ENCODE peak calls at places on chromosome X, in five cellular contexts. One of them, this sample, is unnamed.

GRCh38 chrX:48940404-48940955 is 16.9 kb downstream of the OTUD5 start:
- DNase-seq in NCI-H460: no peak
- DNase-seq in AG09319: no peak
- DNase-seq in AG08395: no peak
- DNase-seq in GM18507: no peak
- DNase-seq in this sample: no peak

GRCh38 chrX:1661048-1661921 is 46.4 kb downstream of the ASMT start:
- DNase-seq in NCI-H460: peak
- DNase-seq in AG08395: no peak
- DNase-seq in GM18507: no peak
- DNase-seq in AG09319: no peak
- DNase-seq in this sample: peak

GRCh38 chrX:140480765-140481164 is 24.1 kb downstream of the SOX3 start:
- DNase-seq in GM18507: no peak
- DNase-seq in NCI-H460: no peak
- DNase-seq in AG08395: no peak
- DNase-seq in AG09319: no peak
- DNase-seq in this sample: no peak

GRCh38 chrX:116342903-116343302 is 93.5 kb upstream of the SLC6A14 start:
- DNase-seq in AG09319: no peak
- DNase-seq in AG08395: no peak
- DNase-seq in NCI-H460: no peak
- DNase-seq in GM18507: no peak
- DNase-seq in this sample: no peak

GRCh38 chrX:153723351-153724251 is 586 bp downstream of the BCAP31 start:
- DNase-seq in NCI-H460: no peak
- DNase-seq in GM18507: no peak
- DNase-seq in AG08395: peak
- DNase-seq in AG09319: no peak
- DNase-seq in this sample: no peak

GRCh38 chrX:39857780-39858179 is 240.0 kb downstream of the BCOR start:
- DNase-seq in NCI-H460: no peak
- DNase-seq in AG08395: no peak
- DNase-seq in AG09319: no peak
- DNase-seq in GM18507: no peak
- DNase-seq in this sample: no peak

GRCh38 chrX:69379412-69379811 is 124.7 kb upstream of the NALF2 start:
- DNase-seq in NCI-H460: no peak
- DNase-seq in AG08395: no peak
- DNase-seq in GM18507: no peak
- DNase-seq in AG09319: no peak
- DNase-seq in this sample: no peak

GRCh38 chrX:31021537-31021936 is 50.3 kb downstream of the FTHL17 start:
- DNase-seq in NCI-H460: no peak
- DNase-seq in AG08395: no peak
- DNase-seq in GM18507: no peak
- DNase-seq in AG09319: no peak
- DNase-seq in this sample: no peak

GRCh38 chrX:109352121-109352556 is 129.7 kb downstream of the GUCY2F start:
- DNase-seq in NCI-H460: no peak
- DNase-seq in AG08395: peak
- DNase-seq in AG09319: no peak
- DNase-seq in GM18507: no peak
- DNase-seq in this sample: no peak

GRCh38 chrX:38494239-38494823 is 67.0 kb upstream of the TSPAN7 start:
- DNase-seq in GM18507: no peak
- DNase-seq in AG08395: no peak
- DNase-seq in NCI-H460: no peak
- DNase-seq in AG09319: no peak
- DNase-seq in this sample: no peak

GRCh38 chrX:25015486-25016360 is at the start of gene ARX:
- DNase-seq in AG09319: no peak
- DNase-seq in NCI-H460: peak
- DNase-seq in GM18507: no peak
- DNase-seq in AG08395: peak
- DNase-seq in this sample: no peak

GRCh38 chrX:66833426-66833825 is 194.5 kb upstream of the EDA2R start:
- DNase-seq in NCI-H460: no peak
- DNase-seq in AG09319: no peak
- DNase-seq in GM18507: no peak
- DNase-seq in AG08395: no peak
- DNase-seq in this sample: peak

GRCh38 chrX:8189096-8189830 is 18.2 kb upstream of the VCX2 start:
- DNase-seq in AG08395: no peak
- DNase-seq in NCI-H460: no peak
- DNase-seq in AG09319: no peak
- DNase-seq in GM18507: no peak
- DNase-seq in this sample: no peak

GRCh38 chrX:40153335-40154221 is 55.8 kb upstream of the BCOR start:
- DNase-seq in AG08395: no peak
- DNase-seq in NCI-H460: no peak
- DNase-seq in GM18507: no peak
- DNase-seq in AG09319: no peak
- DNase-seq in this sample: no peak

GRCh38 chrX:133676344-133677122 is 261.2 kb upstream of the GPC4 start:
- DNase-seq in AG08395: no peak
- DNase-seq in NCI-H460: no peak
- DNase-seq in AG09319: no peak
- DNase-seq in GM18507: no peak
- DNase-seq in this sample: no peak

GRCh38 chrX:39445336-39445735 is 644.1 kb downstream of the MID1IP1 start:
- DNase-seq in GM18507: no peak
- DNase-seq in NCI-H460: no peak
- DNase-seq in AG09319: no peak
- DNase-seq in AG08395: no peak
- DNase-seq in this sample: no peak

GRCh38 chrX:69138512-69138911 is 26.7 kb downstream of the PJA1 start:
- DNase-seq in NCI-H460: no peak
- DNase-seq in GM18507: no peak
- DNase-seq in AG09319: no peak
- DNase-seq in AG08395: no peak
- DNase-seq in this sample: no peak

GRCh38 chrX:139932901-139933796 is at the start of gene ATP11C:
- DNase-seq in GM18507: peak
- DNase-seq in NCI-H460: peak
- DNase-seq in AG08395: peak
- DNase-seq in AG09319: peak
- DNase-seq in this sample: peak

This sample was measured in GM12864.